ENCODE peak calls at places on chromosomes 3 and 15, in nine cellular contexts. J is brain microvascular endothelial cell; S is heart left ventricle; T is naive thymus-derived CD4-positive, alpha-beta T cell; Z is Panc1; M is AG04450; W is fibroblast of pulmonary artery; L is ascending aorta; O is skeletal muscle cell. G is an unnamed sample.

GRCh38 chr3:88142094-88142624 is 7.6 kb upstream of the C3orf38 start:
- DNase-seq in Z (no peak), L (no peak), O (peak), M (no peak), S (no peak), W (peak), T (no peak), J (no peak), G (no peak)

GRCh38 chr15:75353604-75354003 is 6.8 kb downstream of the NEIL1 start:
- DNase-seq in Z (no peak), O (no peak), L (no peak), J (no peak), M (no peak), S (peak), T (no peak), W (no peak), G (no peak)

GRCh38 chr15:57220220-57220619 is 156.1 kb upstream of the CGNL1 start:
- DNase-seq in T (no peak), O (peak), Z (no peak), M (peak), S (no peak), J (peak), W (peak), L (no peak), G (no peak)

GRCh38 chr3:14627815-14628214 is 23.7 kb upstream of the CCDC174 start:
- DNase-seq in M (no peak), W (no peak), L (no peak), J (no peak), S (no peak), Z (no peak), T (no peak), O (no peak), G (no peak)

GRCh38 chr15:101193063-101193712 is 58.7 kb downstream of the CHSY1 start:
- DNase-seq in Z (no peak), M (no peak), S (peak), J (no peak), T (no peak), W (no peak), L (no peak), O (peak), G (no peak)

GRCh38 chr3:180048840-180049239 is 12.1 kb upstream of the PEX5L start:
- DNase-seq in L (no peak), O (peak), M (no peak), J (no peak), W (peak), S (no peak), Z (no peak), T (no peak), G (no peak)

GRCh38 chr15:44132057-44132456 is 63.0 kb downstream of the FRMD5 start:
- DNase-seq in J (no peak), T (no peak), L (no peak), Z (no peak), W (no peak), S (no peak), M (no peak), O (no peak), G (no peak)

GRCh38 chr15:80568876-80569605 is 126.1 kb upstream of the ABHD17C start:
- DNase-seq in Z (no peak), W (no peak), O (no peak), M (no peak), S (no peak), J (no peak), T (no peak), L (no peak), G (no peak)

GRCh38 chr3:42498791-42499477 is 3.5 kb upstream of the VIPR1 start:
- DNase-seq in S (no peak), O (no peak), W (no peak), M (no peak), J (no peak), Z (no peak), L (no peak), T (no peak), G (no peak)

DNA sequence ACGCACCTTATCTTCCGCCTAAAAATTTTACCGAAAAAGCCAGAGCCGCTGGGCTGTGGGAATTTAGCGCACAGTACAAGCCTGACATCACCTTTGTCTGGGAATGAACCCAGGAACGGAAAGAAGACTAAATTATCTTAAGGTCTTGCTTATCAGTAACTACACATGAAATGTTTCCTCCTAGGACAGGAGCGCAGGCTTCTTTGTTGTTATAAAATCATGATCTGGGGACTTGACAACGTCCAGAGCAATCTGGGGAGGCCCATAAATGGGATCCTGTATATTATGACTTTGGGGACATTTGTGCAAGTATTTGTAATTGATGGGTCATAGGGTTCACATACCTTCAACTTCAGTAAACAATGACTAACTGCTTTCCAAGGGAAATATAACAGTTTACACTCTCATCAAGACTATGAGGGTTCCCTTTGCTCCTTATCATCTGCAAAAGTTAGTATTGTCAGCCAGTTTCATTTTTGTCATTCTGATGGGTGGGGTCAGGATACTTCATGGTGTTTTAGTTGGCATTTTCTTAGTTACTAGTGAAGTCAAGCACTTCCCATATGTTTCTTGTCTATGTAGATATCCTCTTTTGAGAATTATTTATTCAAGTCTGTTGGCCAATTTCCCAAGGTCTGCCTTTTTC is 213.9 kb upstream of the PFN2 start:
- DNase-seq in W (peak), J (peak), O (no peak), M (no peak), S (no peak), L (no peak), T (no peak), Z (peak), G (no peak)
- H3K4me3 ChIP-seq in W (peak), J (peak), O (peak), M (peak), S (peak), L (peak), T (no peak), Z (peak), G (no peak)

DNA sequence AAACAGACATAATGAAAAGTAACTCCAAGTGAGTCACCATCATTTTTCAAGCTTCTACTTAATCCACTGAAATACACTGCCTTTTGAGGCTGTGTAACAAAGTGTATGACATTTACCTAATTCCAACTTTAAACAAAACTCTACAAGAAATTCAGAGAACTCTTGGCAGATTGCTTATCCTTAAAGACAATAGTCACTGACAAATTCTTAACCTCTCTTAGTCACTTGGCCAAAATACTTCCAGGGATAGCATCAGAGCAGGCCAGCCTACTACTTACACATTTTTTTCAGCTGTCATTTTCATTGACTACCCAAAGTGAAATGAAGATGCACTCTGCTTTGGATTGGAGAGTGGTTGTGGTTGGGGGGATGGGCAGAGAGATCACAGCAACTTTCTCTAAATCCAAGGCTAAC is 3.6 kb downstream of the WWTR1 start:
- DNase-seq in S (no peak), T (no peak), L (no peak), O (no peak), J (peak), Z (no peak), W (peak), M (no peak), G (peak)
- H3K4me3 ChIP-seq in S (peak), T (no peak), L (peak), O (peak), J (peak), Z (peak), W (peak), M (peak), G (no peak)

GRCh38 chr3:13021934-13022265 is 51.3 kb downstream of the IQSEC1 start:
- DNase-seq in O (no peak), W (no peak), J (no peak), Z (no peak), T (no peak), L (no peak), M (no peak), S (no peak), G (no peak)
- H3K4me3 ChIP-seq in O (peak), W (no peak), J (no peak), Z (no peak), T (no peak), L (peak), M (peak), S (peak), G (no peak)

GRCh38 chr15:62756326-62756994 is 286.1 kb upstream of the TPM1 start:
- DNase-seq in Z (no peak), M (no peak), T (no peak), L (no peak), W (no peak), J (no peak), S (no peak), O (no peak), G (no peak)

GRCh38 chr15:62756995-62757360 is 285.6 kb upstream of the TPM1 start:
- DNase-seq in T (no peak), L (no peak), O (no peak), S (no peak), M (no peak), Z (no peak), J (no peak), W (no peak), G (no peak)

GRCh38 chr15:62758952-62759349 is 283.6 kb upstream of the TPM1 start:
- DNase-seq in J (no peak), M (no peak), O (no peak), W (no peak), S (no peak), L (no peak), T (no peak), Z (no peak), G (no peak)

GRCh38 chr15:62757535-62757934 is 285.0 kb upstream of the TPM1 start:
- DNase-seq in Z (no peak), S (no peak), L (no peak), O (no peak), J (no peak), W (no peak), M (no peak), T (no peak), G (no peak)

DNA sequence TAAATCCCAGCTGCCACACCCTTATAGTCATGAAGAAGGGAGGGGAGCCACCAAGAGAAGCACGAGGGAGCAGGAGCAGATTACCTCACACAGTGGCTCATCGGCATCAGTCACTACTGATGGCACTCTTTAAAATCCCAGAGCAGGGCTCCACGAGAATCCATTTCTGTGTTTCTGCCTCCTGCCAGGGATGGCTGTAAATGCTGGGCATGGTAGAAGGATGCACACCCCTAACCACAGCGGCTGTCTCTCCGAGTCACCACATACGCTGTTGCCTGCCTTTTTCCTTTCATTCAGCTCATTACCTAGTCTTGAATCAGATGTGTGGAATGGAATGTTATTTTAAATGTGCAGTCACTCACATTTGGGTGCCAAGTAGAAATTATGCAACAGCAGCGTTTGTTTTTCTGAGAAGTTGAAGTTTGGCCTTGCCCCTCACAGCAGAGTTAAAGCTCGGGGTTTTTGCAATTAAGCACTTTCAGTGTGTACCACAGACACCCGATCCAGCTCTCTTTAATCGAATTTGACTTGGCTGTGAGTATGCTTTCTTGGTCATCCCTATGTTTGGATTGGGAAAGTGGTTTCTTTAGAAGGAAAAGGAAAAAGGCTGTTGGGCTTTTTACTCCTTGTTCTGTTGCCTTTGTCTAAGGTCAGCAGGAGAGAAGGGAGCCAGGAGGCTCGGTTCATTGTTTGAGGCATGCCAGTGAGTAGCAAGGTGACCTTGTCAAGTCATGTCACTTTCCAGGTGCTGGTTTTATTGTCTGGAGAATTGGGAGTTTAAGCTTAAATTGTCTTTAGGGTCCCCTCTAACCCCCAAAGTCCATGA is 284.2 kb upstream of the TPM1 start:
- DNase-seq in M (no peak), Z (peak), S (peak), L (no peak), J (peak), W (peak), O (peak), T (no peak), G (peak)
- H3K4me3 ChIP-seq in M (peak), Z (no peak), S (no peak), L (peak), J (no peak), W (no peak), O (no peak), T (no peak), G (no peak)

GRCh38 chr15:64583519-64583918 is 123.1 kb downstream of the ZNF609 start:
- DNase-seq in J (no peak), T (no peak), O (no peak), Z (no peak), M (no peak), L (no peak), W (no peak), S (no peak), G (no peak)
- H3K4me3 ChIP-seq in J (no peak), T (peak), O (no peak), Z (no peak), M (no peak), L (no peak), W (no peak), S (no peak), G (no peak)

GRCh38 chr15:38069506-38069905 is 135.1 kb downstream of the TMCO5A start:
- DNase-seq in Z (no peak), T (no peak), J (peak), S (peak), O (peak), L (peak), M (no peak), W (peak), G (peak)
- H3K4me3 ChIP-seq in Z (no peak), T (no peak), J (peak), S (peak), O (peak), L (peak), M (peak), W (peak), G (no peak)

GRCh38 chr3:139540686-139541085 is 1.1 kb upstream of the RBP1 start:
- DNase-seq in W (no peak), Z (no peak), O (no peak), J (no peak), L (no peak), T (no peak), M (no peak), S (no peak), G (no peak)

GRCh38 chr3:139541156-139541897 is 1.8 kb upstream of the RBP1 start:
- DNase-seq in L (no peak), J (no peak), M (no peak), T (no peak), S (no peak), O (no peak), Z (no peak), W (no peak), G (no peak)

GRCh38 chr3:139537325-139537724 is 2.2 kb downstream of the RBP1 start:
- DNase-seq in W (peak), L (no peak), T (no peak), Z (no peak), M (no peak), S (no peak), J (peak), O (no peak), G (no peak)

GRCh38 chr3:139537795-139538538 is 1.6 kb downstream of the RBP1 start:
- DNase-seq in M (no peak), T (no peak), S (no peak), Z (no peak), O (no peak), L (no peak), W (no peak), J (no peak), G (no peak)

DNA sequence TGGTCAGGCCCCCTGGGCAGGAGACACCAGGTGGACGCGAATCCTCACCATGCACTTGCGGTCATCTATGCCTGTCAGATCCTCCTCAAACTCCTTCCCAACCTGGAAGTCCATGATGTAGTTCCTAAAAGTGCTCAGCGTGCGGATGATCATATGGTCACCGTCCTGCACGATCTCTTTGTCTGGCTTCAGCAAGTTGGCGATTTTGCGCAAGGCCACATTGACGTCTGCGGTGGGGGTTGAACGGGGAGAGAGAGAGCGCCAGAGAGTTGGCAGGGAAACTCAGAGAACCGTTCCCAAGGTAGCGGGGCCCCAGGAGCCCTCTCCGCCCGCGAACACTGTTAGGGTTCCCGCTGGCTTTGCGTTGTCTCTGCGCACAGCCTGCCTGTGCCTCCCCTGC is 809 bp downstream of the RBP1 start:
- DNase-seq in S (peak), L (no peak), Z (no peak), M (no peak), J (peak), W (peak), T (no peak), O (no peak), G (peak)
- H3K4me3 ChIP-seq in S (peak), L (peak), Z (peak), M (peak), J (peak), W (peak), T (no peak), O (peak), G (peak)

DNA sequence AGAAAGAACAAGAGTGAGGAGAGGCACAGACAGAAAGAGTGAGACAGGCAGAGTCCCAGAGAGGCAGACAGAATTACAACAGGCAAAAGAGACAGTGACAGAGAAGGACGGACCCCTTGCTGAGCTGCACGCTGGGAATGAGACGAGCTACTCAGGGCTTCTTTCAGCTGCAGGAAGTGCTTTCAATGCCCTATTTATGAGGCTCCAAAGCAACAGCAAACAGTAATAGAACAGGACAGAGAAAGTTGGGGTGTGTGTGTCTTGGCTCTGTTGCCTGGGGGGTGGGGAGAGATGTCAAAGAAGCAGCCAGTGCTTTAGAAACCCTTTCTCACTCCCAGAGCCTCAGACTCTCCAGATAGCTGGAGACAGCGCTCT is 502 bp upstream of the TIMP4 start:
- DNase-seq in M (no peak), J (peak), W (no peak), Z (no peak), T (no peak), O (no peak), L (no peak), S (no peak), G (no peak)
- H3K4me3 ChIP-seq in M (no peak), J (peak), W (no peak), Z (no peak), T (no peak), O (peak), L (peak), S (peak), G (no peak)

DNA sequence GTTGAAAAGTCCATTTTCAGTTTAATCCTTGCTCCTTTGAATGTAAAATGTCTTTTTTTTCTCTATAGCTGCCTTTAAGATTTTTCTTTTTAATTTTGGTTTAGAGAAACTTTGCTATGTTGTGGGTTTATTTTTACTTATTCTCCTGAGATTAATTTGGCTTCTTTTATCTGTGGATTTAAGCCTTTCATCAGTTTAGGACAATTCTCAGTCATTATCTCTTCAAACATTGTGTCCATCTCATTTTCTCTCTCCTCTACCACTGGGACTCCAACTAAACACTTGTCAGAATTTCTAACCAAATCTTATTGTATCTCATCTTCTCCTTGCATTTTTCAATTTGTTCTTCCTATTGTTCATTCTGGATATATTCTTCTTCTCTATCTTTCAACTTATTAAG is 12.4 kb upstream of the ITGA11 start:
- DNase-seq in L (no peak), W (no peak), T (no peak), S (no peak), Z (no peak), J (no peak), M (no peak), O (no peak), G (no peak)
- H3K4me3 ChIP-seq in L (no peak), W (no peak), T (no peak), S (no peak), Z (no peak), J (no peak), M (no peak), O (no peak), G (no peak)

GRCh38 chr15:33194237-33194636 is 277 bp downstream of the FMN1 start:
- DNase-seq in Z (no peak), J (no peak), T (no peak), W (no peak), S (no peak), L (no peak), M (no peak), O (no peak), G (no peak)
- H3K4me3 ChIP-seq in Z (peak), J (peak), T (peak), W (peak), S (peak), L (peak), M (peak), O (peak), G (peak)